ENCODE peak calls at places on chromosomes 3 and 15, in four cellular contexts. P is HepG2, K is A549, B is HL-60. J is an unnamed sample.
A peak's percentile ranks its signal among the peaks of the same experiment; 100 is the strongest.

GRCh38 chr3:194714564-194714963 is 28.9 kb downstream of the FAM43A start:
- DNase-seq in P (no peak), K (no peak), B (no peak), J (no peak)

GRCh38 chr15:43483306-43484128 is 9.4 kb downstream of the TP53BP1 start:
- DNase-seq in P (no peak), K (peak; percentile 14), B (no peak), J (peak; percentile 27)

GRCh38 chr3:141386611-141387110 is 18.4 kb downstream of the ZBTB38 start:
- DNase-seq in P (no peak), K (no peak), B (no peak), J (no peak)

GRCh38 chr3:47014036-47014435 is 34.6 kb downstream of the NBEAL2 start:
- DNase-seq in P (no peak), K (no peak), B (no peak), J (no peak)

GRCh38 chr15:78055923-78056713 is 21.4 kb downstream of the TBC1D2B start:
- DNase-seq in P (peak; percentile 67), K (peak; percentile 36), B (no peak), J (no peak)

GRCh38 chr3:89617706-89618105 is 510.3 kb downstream of the EPHA3 start:
- DNase-seq in P (no peak), K (no peak), B (no peak), J (no peak)

GRCh38 chr3:72821170-72821781 is 27.0 kb downstream of the SHQ1 start:
- DNase-seq in P (no peak), K (no peak), B (peak; percentile 32), J (no peak)

GRCh38 chr3:181712190-181712504 is 422 bp downstream of the SOX2 start:
- DNase-seq in P (no peak), K (no peak), B (no peak), J (peak; percentile 71)

GRCh38 chr3:150106752-150107428 is 136.2 kb upstream of the PFN2 start:
- DNase-seq in P (no peak), K (peak; percentile 74), B (no peak), J (peak; percentile 15)

GRCh38 chr3:86794336-86795065 is 196.4 kb downstream of the VGLL3 start:
- DNase-seq in P (no peak), K (no peak), B (no peak), J (no peak)

GRCh38 chr15:94467034-94467433 is 235.7 kb downstream of the MCTP2 start:
- DNase-seq in P (peak; percentile 61), K (no peak), B (no peak), J (no peak)

GRCh38 chr3:49238274-49239127 is 38.5 kb downstream of the C3orf62 start:
- DNase-seq in P (peak; percentile 88), K (no peak), B (peak; percentile 97), J (no peak)

GRCh38 chr15:76335851-76336253 is 721 bp upstream of the ISL2 start:
- DNase-seq in P (no peak), K (no peak), B (peak; percentile 62), J (peak; percentile 76)

GRCh38 chr3:57161131-57161538 is 4.0 kb downstream of the IL17RD start:
- DNase-seq in P (no peak), K (no peak), B (no peak), J (peak; percentile 56)
- TF ChIP-seq REST in P (no peak), K (no peak), B (no peak), J (no peak)

GRCh38 chr3:81837071-81837593 is 75.7 kb upstream of the GBE1 start:
- DNase-seq in P (no peak), K (peak; percentile 2), B (no peak), J (no peak)

GRCh38 chr3:81838455-81838854 is 77.0 kb upstream of the GBE1 start:
- DNase-seq in P (no peak), K (no peak), B (no peak), J (no peak)

GRCh38 chr3:81839504-81840094 is 78.2 kb upstream of the GBE1 start:
- DNase-seq in P (no peak), K (no peak), B (no peak), J (no peak)
- H3K27ac ChIP-seq in P (no peak overlapping the region), K (no peak overlapping the region), B (no peak overlapping the region), J (no peak overlapping the region)

GRCh38 chr15:70431854-70432253 is 331.5 kb downstream of the UACA start:
- DNase-seq in P (no peak), K (no peak), B (no peak), J (no peak)

GRCh38 chr15:70435369-70435768 is 328.0 kb downstream of the UACA start:
- DNase-seq in P (no peak), K (no peak), B (peak; percentile 59), J (no peak)

GRCh38 chr15:70435872-70436271 is 327.5 kb downstream of the UACA start:
- DNase-seq in P (no peak), K (no peak), B (peak; percentile 19), J (no peak)

GRCh38 chr15:70433583-70434288 is 329.6 kb downstream of the UACA start:
- DNase-seq in P (no peak), K (no peak), B (no peak), J (peak; percentile 57)

DNA sequence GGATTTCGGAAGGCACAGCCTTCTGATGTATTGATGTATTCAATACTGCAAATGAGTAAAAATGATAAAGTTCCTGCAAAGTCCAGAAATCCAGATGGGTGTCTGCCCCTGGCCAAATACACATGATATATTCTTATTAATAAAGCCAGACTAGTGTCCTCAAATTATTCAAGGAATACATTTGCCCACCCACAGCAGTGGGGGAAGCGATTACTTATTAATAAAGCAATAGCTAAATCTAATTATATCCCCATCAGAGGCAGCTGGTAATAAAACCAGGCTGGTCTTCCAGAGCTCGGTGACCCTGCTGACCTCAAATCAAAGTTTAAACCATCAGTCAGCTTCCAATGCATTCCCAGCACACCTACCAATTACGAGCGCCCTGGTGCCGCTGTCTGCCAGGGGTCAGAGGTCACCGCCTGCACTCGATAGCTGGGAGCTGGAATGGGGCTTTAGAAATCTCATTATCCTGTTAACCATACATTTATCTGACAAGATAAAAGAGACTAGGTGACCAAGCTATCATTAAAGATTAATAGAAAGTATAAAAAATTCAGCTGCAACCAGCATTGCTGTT is 330.3 kb downstream of the UACA start:
- DNase-seq in P (no peak), K (no peak), B (no peak), J (peak; percentile 58)
- TF ChIP-seq REST in P (no peak), K (no peak), B (no peak), J (no peak)

DNA sequence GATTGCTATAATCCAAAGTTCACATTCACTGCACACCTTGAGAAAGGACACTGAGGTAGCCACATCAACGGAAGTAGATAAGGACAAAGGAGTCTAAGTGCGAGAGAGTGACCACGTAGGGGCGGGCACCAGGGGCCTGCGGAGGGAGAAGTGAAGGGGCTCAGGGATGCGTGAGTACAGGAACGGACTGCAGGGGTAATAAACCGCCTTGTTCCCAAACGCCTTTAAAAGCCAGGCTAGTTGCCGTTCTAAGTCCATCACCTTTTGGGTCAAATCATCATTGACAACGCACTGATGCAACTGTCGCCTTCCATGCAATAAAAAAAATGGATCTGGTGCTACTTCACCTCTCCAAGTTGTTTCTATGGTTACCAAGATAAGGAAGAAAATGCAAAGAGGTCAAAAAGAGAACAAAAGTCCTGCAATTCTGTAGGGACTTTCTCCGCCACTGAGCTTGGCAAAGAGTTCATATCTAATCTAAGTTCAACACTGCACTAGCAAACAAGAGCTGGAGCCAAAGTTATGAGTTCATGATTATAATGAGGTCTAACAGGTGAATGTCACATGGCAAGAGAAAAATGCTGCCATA is 32.6 kb upstream of the ATP11B start:
- DNase-seq in P (peak; percentile 6), K (no peak), B (no peak), J (no peak)
- H3K27ac ChIP-seq in P (no peak overlapping the region), K (no peak overlapping the region), B (no peak overlapping the region), J (no peak overlapping the region)

DNA sequence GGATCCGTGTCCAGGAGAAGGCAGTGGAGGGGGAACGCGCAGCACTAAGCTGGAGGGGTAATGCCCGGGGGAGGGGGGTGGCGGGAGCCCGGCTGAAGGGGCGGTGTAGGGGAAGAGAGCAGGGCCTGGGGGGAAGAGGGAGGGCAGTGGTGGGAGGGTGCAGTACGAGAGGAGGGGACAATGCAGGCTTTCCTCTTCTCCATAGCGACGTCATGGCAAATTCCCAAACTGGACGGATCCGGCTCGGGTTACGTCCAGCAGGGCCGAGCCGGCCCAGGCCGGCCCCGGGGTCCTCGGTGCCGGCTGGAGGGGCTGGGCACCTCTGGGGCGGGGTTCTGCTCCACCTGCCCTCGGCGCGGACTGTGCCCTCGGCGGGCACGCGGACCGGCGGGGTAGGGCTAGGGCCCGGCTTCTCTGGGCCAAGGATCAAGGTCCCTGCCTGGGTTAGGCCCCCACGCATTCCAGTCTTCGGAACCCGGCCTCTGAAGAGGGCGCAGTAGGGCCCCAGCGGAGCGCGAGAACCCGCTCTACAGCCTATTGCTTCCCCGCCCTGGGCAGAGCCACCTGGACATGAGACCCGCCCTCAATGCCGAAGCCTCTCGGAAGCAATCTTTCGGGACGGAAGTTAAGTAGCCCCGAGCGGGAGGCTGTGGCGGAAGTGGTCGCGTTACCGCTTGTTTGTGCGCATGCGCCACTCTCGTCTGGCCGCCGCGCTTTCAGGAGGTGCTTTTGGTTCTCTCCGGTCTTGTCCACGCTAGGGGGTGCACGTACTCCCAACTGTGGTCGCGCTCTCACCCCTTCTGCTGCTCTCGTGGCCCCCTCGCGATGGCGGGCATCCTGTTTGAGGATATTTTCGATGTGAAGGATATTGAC is 1.4 kb downstream of the POLR2H start:
- DNase-seq in P (peak; percentile 98), K (peak; percentile 97), B (peak; percentile 97), J (peak; percentile 94)
- TF ChIP-seq REST in P (peak; percentile 31), K (peak; percentile 35), B (peak; percentile 42), J (peak; percentile 14)

DNA sequence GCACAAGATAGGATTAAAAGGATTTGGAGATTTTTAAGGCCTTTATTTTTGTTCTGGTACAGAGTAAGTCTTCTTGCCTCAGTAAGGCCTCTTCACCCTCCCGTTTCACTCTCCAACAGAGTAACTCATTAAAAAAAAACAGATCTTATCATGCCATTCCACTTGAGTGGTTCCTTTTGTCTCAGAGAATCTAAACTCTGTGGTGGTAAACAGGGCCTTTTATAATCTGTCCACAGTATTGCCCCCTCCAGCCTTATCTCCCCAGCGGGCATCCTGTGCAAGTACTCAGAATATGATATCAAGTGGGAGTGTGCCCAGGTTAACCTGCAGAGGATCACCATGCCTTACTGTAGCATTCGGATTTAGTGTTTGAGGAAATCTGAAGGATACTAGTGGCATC is 20.3 kb upstream of the ATOSA start:
- DNase-seq in P (no peak), K (no peak), B (no peak), J (no peak)
- H3K27ac ChIP-seq in P (no peak overlapping the region), K (no peak overlapping the region), B (no peak overlapping the region), J (no peak overlapping the region)

GRCh38 chr3:14870564-14871060 is 51.9 kb downstream of the FGD5 start:
- DNase-seq in P (no peak), K (no peak), B (no peak), J (no peak)

GRCh38 chr3:14875411-14876175 is 56.8 kb downstream of the FGD5 start:
- DNase-seq in P (no peak), K (no peak), B (no peak), J (no peak)

GRCh38 chr3:14867936-14868570 is 49.3 kb downstream of the FGD5 start:
- DNase-seq in P (no peak), K (no peak), B (no peak), J (no peak)

GRCh38 chr3:14869877-14870563 is 51.3 kb downstream of the FGD5 start:
- DNase-seq in P (no peak), K (no peak), B (no peak), J (no peak)

GRCh38 chr3:14871456-14872200 is 52.9 kb downstream of the FGD5 start:
- DNase-seq in P (no peak), K (no peak), B (no peak), J (no peak)
- TF ChIP-seq REST in P (no peak), K (no peak), B (no peak), J (no peak)